ENCODE peak calls at places on chromosomes 16 and 17, in nine cellular contexts. Q is CD8-positive, alpha-beta T cell; Y is AG04449; I is body of pancreas; S is stomach; G is HFF-Myc; T is BJ; F is tibial nerve; P is AG10803. L is an unnamed sample.
A peak's percentile ranks its signal among the peaks of the same experiment; 100 is the strongest.

GRCh38 chr17:57534863-57535651 is 210.0 kb downstream of the CCDC182 start:
- DNase-seq in Q (no peak), Y (no peak), I (no peak), S (no peak), G (no peak), T (no peak), F (no peak), P (no peak), L (no peak)

GRCh38 chr17:63489291-63489690 is 12.4 kb downstream of the ACE start:
- DNase-seq in Q (no peak), Y (no peak), I (no peak), S (no peak), G (no peak), T (no peak), F (no peak), P (no peak), L (no peak)

GRCh38 chr17:46158323-46159296 is 34.6 kb downstream of the KANSL1 start:
- DNase-seq in Q (no peak), Y (no peak), I (no peak), S (no peak), G (no peak), T (no peak), F (no peak), P (no peak), L (no peak)

GRCh38 chr16:9102379-9102778 is 10.9 kb downstream of the HAPSTR1 start:
- DNase-seq in Q (no peak), Y (peak; percentile 83), I (no peak), S (no peak), G (no peak), T (peak; percentile 81), F (no peak), P (peak; percentile 91), L (peak; percentile 90)

GRCh38 chr16:75703341-75703740 is 2.1 kb upstream of the DUXB start:
- DNase-seq in Q (no peak), Y (no peak), I (no peak), S (no peak), G (no peak), T (no peak), F (no peak), P (peak; percentile 13), L (peak; percentile 59)

GRCh38 chr17:79368521-79368920 is 242.3 kb downstream of the RBFOX3 start:
- DNase-seq in Q (no peak), Y (no peak), I (no peak), S (no peak), G (no peak), T (no peak), F (no peak), P (no peak), L (no peak)

GRCh38 chr17:45070809-45071208 is 9.7 kb downstream of the NMT1 start:
- DNase-seq in Q (no peak), Y (no peak), I (no peak), S (no peak), G (no peak), T (no peak), F (no peak), P (no peak), L (no peak)

GRCh38 chr16:29662729-29663019 is 373 bp upstream of the SPN start:
- DNase-seq in Q (peak; percentile 57), Y (no peak), I (no peak), S (peak; percentile 27), G (no peak), T (no peak), F (no peak), P (no peak), L (no peak)

GRCh38 chr17:57869599-57870282 is 19.9 kb upstream of the MRPS23 start:
- DNase-seq in Q (no peak), Y (peak; percentile 80), I (no peak), S (no peak), G (peak; percentile 85), T (peak; percentile 76), F (no peak), P (peak; percentile 92), L (peak; percentile 94)

GRCh38 chr17:67503184-67503583 is 126.1 kb downstream of the PITPNC1 start:
- DNase-seq in Q (no peak), Y (no peak), I (peak; percentile 75), S (no peak), G (no peak), T (no peak), F (no peak), P (no peak), L (peak; percentile 79)

GRCh38 chr17:17376362-17376761 is 73.2 kb downstream of the NT5M start:
- DNase-seq in Q (no peak), Y (peak; percentile 47), I (no peak), S (no peak), G (no peak), T (peak; percentile 57), F (no peak), P (peak; percentile 89), L (no peak)

GRCh38 chr16:56424404-56424765 is 960 bp downstream of the AMFR start:
- DNase-seq in Q (no peak), Y (no peak), I (no peak), S (no peak), G (no peak), T (no peak), F (no peak), P (no peak), L (peak; percentile 14)

GRCh38 chr17:75109407-75110236 is at the start of gene ARMC7:
- DNase-seq in Q (peak; percentile 92), Y (no peak), I (peak; percentile 92), S (peak; percentile 95), G (no peak), T (peak; percentile 38), F (peak; percentile 72), P (peak; percentile 76), L (peak; percentile 71)

GRCh38 chr16:78684040-78684611 is 584.7 kb downstream of the WWOX start:
- DNase-seq in Q (no peak), Y (no peak), I (no peak), S (peak; percentile 38), G (no peak), T (peak; percentile 77), F (peak; percentile 24), P (peak; percentile 95), L (peak; percentile 97)

GRCh38 chr17:65967372-65967771 is 224.6 kb downstream of the CEP112 start:
- DNase-seq in Q (no peak), Y (no peak), I (no peak), S (no peak), G (no peak), T (no peak), F (no peak), P (no peak), L (no peak)

GRCh38 chr17:1398900-1399299 is 1.1 kb downstream of the YWHAE start:
- DNase-seq in Q (peak; percentile 21), Y (no peak), I (no peak), S (no peak), G (no peak), T (no peak), F (no peak), P (peak; percentile 51), L (peak; percentile 42)

GRCh38 chr17:34252138-34252889 is 2.8 kb upstream of the CCL2 start:
- DNase-seq in Q (no peak), Y (peak; percentile 84), I (peak; percentile 82), S (peak; percentile 75), G (no peak), T (peak; percentile 81), F (peak; percentile 95), P (peak; percentile 94), L (peak; percentile 92)
- H3K4me3 ChIP-seq in Q (no peak overlapping the region), Y (no peak overlapping the region), I (no peak overlapping the region), S (no peak overlapping the region), G (no peak overlapping the region), T (no peak overlapping the region), F (no peak overlapping the region), P (no peak overlapping the region), L (no peak overlapping the region)

DNA sequence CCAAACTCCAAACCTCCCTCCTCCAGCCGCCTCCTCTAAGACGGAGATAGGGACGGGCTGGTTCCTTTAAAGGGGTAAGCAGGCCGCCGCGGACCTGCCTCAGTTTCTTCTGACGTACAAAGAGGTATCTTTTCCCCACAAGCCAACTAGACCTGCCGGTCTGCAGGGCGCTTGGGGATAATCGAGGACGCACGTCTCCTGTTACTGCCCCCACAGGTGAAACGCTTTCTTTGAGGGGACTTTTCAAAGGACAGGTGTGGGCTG is 25.1 kb upstream of the RFFL start:
- DNase-seq in Q (no peak), Y (no peak), I (no peak), S (peak; percentile 44), G (no peak), T (no peak), F (no peak), P (no peak), L (no peak)
- TF ChIP-seq CTCF in Q (no peak), Y (no peak), I (no peak), S (no peak), G (no peak), T (no peak), F (no peak), P (no peak), L (no peak)

GRCh38 chr16:30923554-30924085 is at the start of gene FBXL19:
- DNase-seq in Q (no peak), Y (no peak), I (peak; percentile 54), S (no peak), G (no peak), T (no peak), F (peak; percentile 36), P (no peak), L (no peak)
- H3K4me3 ChIP-seq in Q (peak within 1 kb of the TSS; percentile 96), Y (peak within 1 kb of the TSS; percentile 93), I (peak within 1 kb of the TSS; percentile 96), S (peak within 1 kb of the TSS; percentile 82), G (peak within 1 kb of the TSS; percentile 76), T (peak within 1 kb of the TSS; percentile 79), F (peak within 1 kb of the TSS; percentile 93), P (peak within 1 kb of the TSS; percentile 98), L (peak within 1 kb of the TSS; percentile 85)

GRCh38 chr17:13597723-13598347 is 3.9 kb downstream of the HS3ST3A1 start:
- DNase-seq in Q (no peak), Y (no peak), I (peak; percentile 28), S (no peak), G (peak; percentile 29), T (no peak), F (no peak), P (peak; percentile 65), L (peak; percentile 75)
- TF ChIP-seq CTCF in Q (peak; percentile 63), Y (peak; percentile 50), I (peak; percentile 54), S (no peak), G (peak; percentile 59), T (peak; percentile 62), F (peak; percentile 46), P (peak; percentile 75), L (peak; percentile 69)

GRCh38 chr16:66270333-66270927 is 96.1 kb upstream of the CDH5 start:
- DNase-seq in Q (peak; percentile 55), Y (no peak), I (peak; percentile 51), S (peak; percentile 68), G (no peak), T (no peak), F (peak; percentile 45), P (peak; percentile 60), L (peak; percentile 56)
- H3K4me3 ChIP-seq in Q (no peak overlapping the region), Y (peak overlapping the region; percentile 46), I (no peak overlapping the region), S (peak overlapping the region; percentile 38), G (no peak overlapping the region), T (no peak overlapping the region), F (peak overlapping the region; percentile 20), P (no peak overlapping the region), L (no peak overlapping the region)